ENCODE peak calls at places on chromosomes 1 and 21, in six cellular contexts. One of them, this sample, is unnamed.

GRCh38 chr1:223455470-223455869 is 62.3 kb downstream of the CCDC185 start:
- DNase-seq in stromal cell of bone marrow: no peak
- DNase-seq in GM13977: no peak
- DNase-seq in GDM1: no peak
- DNase-seq in amygdala: no peak
- DNase-seq in B cell: no peak
- DNase-seq in this sample: no peak

GRCh38 chr1:233355841-233356704 is 28.5 kb downstream of the MAP3K21 start:
- DNase-seq in stromal cell of bone marrow: no peak
- DNase-seq in GM13977: no peak
- DNase-seq in GDM1: no peak
- DNase-seq in amygdala: no peak
- DNase-seq in B cell: no peak
- DNase-seq in this sample: no peak

GRCh38 chr1:177351361-177352108 is 180.8 kb downstream of the BRINP2 start:
- DNase-seq in stromal cell of bone marrow: no peak
- DNase-seq in GM13977: no peak
- DNase-seq in GDM1: no peak
- DNase-seq in amygdala: no peak
- DNase-seq in B cell: no peak
- DNase-seq in this sample: peak; percentile 14

GRCh38 chr1:119711804-119712341 is at the start of gene PHGDH:
- DNase-seq in stromal cell of bone marrow: peak; percentile 87
- DNase-seq in GM13977: peak; percentile 74
- DNase-seq in GDM1: peak; percentile 64
- DNase-seq in amygdala: peak; percentile 55
- DNase-seq in B cell: peak; percentile 46
- DNase-seq in this sample: peak; percentile 92

GRCh38 chr1:96845464-96845863 is 123.9 kb downstream of the PTBP2 start:
- DNase-seq in stromal cell of bone marrow: no peak
- DNase-seq in GM13977: peak; percentile 18
- DNase-seq in GDM1: peak; percentile 4
- DNase-seq in amygdala: no peak
- DNase-seq in B cell: no peak
- DNase-seq in this sample: peak; percentile 68

GRCh38 chr21:41927727-41928409 is 25.9 kb downstream of the C2CD2 start:
- DNase-seq in stromal cell of bone marrow: no peak
- DNase-seq in GM13977: no peak
- DNase-seq in GDM1: peak; percentile 53
- DNase-seq in amygdala: no peak
- DNase-seq in B cell: no peak
- DNase-seq in this sample: peak; percentile 84

GRCh38 chr1:114369930-114370329 is 141.1 kb downstream of the TRIM33 start:
- DNase-seq in stromal cell of bone marrow: peak; percentile 40
- DNase-seq in GM13977: no peak
- DNase-seq in GDM1: no peak
- DNase-seq in amygdala: no peak
- DNase-seq in B cell: no peak
- DNase-seq in this sample: no peak

GRCh38 chr1:240501115-240501514 is 110.8 kb downstream of the GREM2 start:
- DNase-seq in stromal cell of bone marrow: no peak
- DNase-seq in GM13977: no peak
- DNase-seq in GDM1: no peak
- DNase-seq in amygdala: no peak
- DNase-seq in B cell: no peak
- DNase-seq in this sample: no peak

GRCh38 chr1:41846595-41846994 is 72.1 kb downstream of the HIVEP3 start:
- DNase-seq in stromal cell of bone marrow: no peak
- DNase-seq in GM13977: no peak
- DNase-seq in GDM1: no peak
- DNase-seq in amygdala: no peak
- DNase-seq in B cell: no peak
- DNase-seq in this sample: no peak

GRCh38 chr1:47984175-47984789 is 12.9 kb downstream of the TRABD2B start:
- DNase-seq in stromal cell of bone marrow: no peak
- DNase-seq in GM13977: no peak
- DNase-seq in GDM1: no peak
- DNase-seq in amygdala: no peak
- DNase-seq in B cell: no peak
- DNase-seq in this sample: no peak

GRCh38 chr1:8412183-8412831 is 94.4 kb downstream of the SLC45A1 start:
- DNase-seq in stromal cell of bone marrow: peak; percentile 84
- DNase-seq in GM13977: no peak
- DNase-seq in GDM1: no peak
- DNase-seq in amygdala: no peak
- DNase-seq in B cell: no peak
- DNase-seq in this sample: no peak

GRCh38 chr1:6419803-6420593 is at the start of gene HES2:
- DNase-seq in stromal cell of bone marrow: no peak
- DNase-seq in GM13977: peak; percentile 80
- DNase-seq in GDM1: no peak
- DNase-seq in amygdala: no peak
- DNase-seq in B cell: peak; percentile 69
- DNase-seq in this sample: no peak

GRCh38 chr1:8458607-8459006 is 140.7 kb downstream of the SLC45A1 start:
- DNase-seq in stromal cell of bone marrow: no peak
- DNase-seq in GM13977: no peak
- DNase-seq in GDM1: no peak
- DNase-seq in amygdala: no peak
- DNase-seq in B cell: no peak
- DNase-seq in this sample: peak; percentile 4

GRCh38 chr1:35470964-35471613 is 86.1 kb downstream of the KIAA0319L start:
- DNase-seq in stromal cell of bone marrow: no peak
- DNase-seq in GM13977: no peak
- DNase-seq in GDM1: no peak
- DNase-seq in amygdala: no peak
- DNase-seq in B cell: no peak
- DNase-seq in this sample: no peak

GRCh38 chr1:53122194-53122846 is 20.1 kb downstream of the SLC1A7 start:
- DNase-seq in stromal cell of bone marrow: peak; percentile 66
- DNase-seq in GM13977: no peak
- DNase-seq in GDM1: no peak
- DNase-seq in amygdala: no peak
- DNase-seq in B cell: no peak
- DNase-seq in this sample: no peak

GRCh38 chr1:109620890-109621289 is 1.3 kb downstream of the AMPD2 start:
- DNase-seq in stromal cell of bone marrow: peak; percentile 90
- DNase-seq in GM13977: peak; percentile 96
- DNase-seq in GDM1: peak; percentile 97
- DNase-seq in amygdala: peak; percentile 79
- DNase-seq in B cell: peak; percentile 88
- DNase-seq in this sample: peak; percentile 97

GRCh38 chr1:113592223-113592622 is 167.1 kb downstream of the PHTF1 start:
- DNase-seq in stromal cell of bone marrow: no peak
- DNase-seq in GM13977: no peak
- DNase-seq in GDM1: no peak
- DNase-seq in amygdala: no peak
- DNase-seq in B cell: no peak
- DNase-seq in this sample: no peak

GRCh38 chr1:115330480-115331013 is 7.5 kb downstream of the NGF start:
- DNase-seq in stromal cell of bone marrow: peak; percentile 90
- DNase-seq in GM13977: no peak
- DNase-seq in GDM1: no peak
- DNase-seq in amygdala: no peak
- DNase-seq in B cell: no peak
- DNase-seq in this sample: no peak